ENCODE peak calls at places on chromosome 22, in eight cellular contexts. One of them, this sample, is unnamed. For H3K4me1, the result is how much of the 10 kb centered on the place peaks cover.

GRCh38 chr22:32531955-32532818 is 57.6 kb downstream of the FBXO7 start:
- DNase-seq in ovary: peak
- DNase-seq in left ventricle myocardium inferior: peak
- DNase-seq in heart right ventricle: peak
- DNase-seq in BE2C: peak
- DNase-seq in A549: no peak
- DNase-seq in fibroblast of lung: peak
- DNase-seq in colonic mucosa: peak
- DNase-seq in this sample: peak

GRCh38 chr22:39208013-39208680 is 36.6 kb downstream of the PDGFB start:
- DNase-seq in heart right ventricle: no peak
- DNase-seq in ovary: no peak
- DNase-seq in BE2C: peak
- DNase-seq in left ventricle myocardium inferior: no peak
- DNase-seq in colonic mucosa: no peak
- DNase-seq in fibroblast of lung: no peak
- DNase-seq in A549: no peak
- DNase-seq in this sample: no peak

GRCh38 chr22:46052331-46052771 is 75.4 kb upstream of the WNT7B start:
- DNase-seq in fibroblast of lung: no peak
- DNase-seq in BE2C: peak
- DNase-seq in left ventricle myocardium inferior: peak
- DNase-seq in A549: no peak
- DNase-seq in ovary: peak
- DNase-seq in heart right ventricle: no peak
- DNase-seq in colonic mucosa: no peak
- DNase-seq in this sample: no peak

GRCh38 chr22:34356481-34356880 is 436.2 kb upstream of the LARGE1 start:
- DNase-seq in left ventricle myocardium inferior: no peak
- DNase-seq in BE2C: no peak
- DNase-seq in ovary: no peak
- DNase-seq in A549: no peak
- DNase-seq in heart right ventricle: no peak
- DNase-seq in colonic mucosa: no peak
- DNase-seq in fibroblast of lung: no peak
- DNase-seq in this sample: no peak

GRCh38 chr22:50732681-50733080 is 5.3 kb upstream of the ACR start:
- DNase-seq in heart right ventricle: peak
- DNase-seq in colonic mucosa: no peak
- DNase-seq in ovary: no peak
- DNase-seq in fibroblast of lung: no peak
- DNase-seq in BE2C: no peak
- DNase-seq in left ventricle myocardium inferior: peak
- DNase-seq in A549: no peak
- DNase-seq in this sample: no peak

GRCh38 chr22:43006016-43006505 is 8.9 kb downstream of the PACSIN2 start:
- DNase-seq in fibroblast of lung: no peak
- DNase-seq in A549: no peak
- DNase-seq in BE2C: no peak
- DNase-seq in ovary: no peak
- DNase-seq in left ventricle myocardium inferior: no peak
- DNase-seq in heart right ventricle: no peak
- DNase-seq in colonic mucosa: no peak
- DNase-seq in this sample: no peak

GRCh38 chr22:46846154-46846831 is 83.8 kb downstream of the TBC1D22A start:
- DNase-seq in left ventricle myocardium inferior: no peak
- DNase-seq in BE2C: no peak
- DNase-seq in heart right ventricle: no peak
- DNase-seq in A549: no peak
- DNase-seq in colonic mucosa: no peak
- DNase-seq in fibroblast of lung: no peak
- DNase-seq in ovary: no peak
- DNase-seq in this sample: no peak

GRCh38 chr22:47210686-47211085 is 448.2 kb downstream of the TBC1D22A start:
- DNase-seq in A549: no peak
- DNase-seq in left ventricle myocardium inferior: no peak
- DNase-seq in BE2C: no peak
- DNase-seq in fibroblast of lung: no peak
- DNase-seq in ovary: no peak
- DNase-seq in heart right ventricle: no peak
- DNase-seq in colonic mucosa: peak
- DNase-seq in this sample: no peak

GRCh38 chr22:44884562-44884961 is 125.2 kb downstream of the PHF21B start:
- DNase-seq in heart right ventricle: no peak
- DNase-seq in ovary: no peak
- DNase-seq in BE2C: no peak
- DNase-seq in left ventricle myocardium inferior: no peak
- DNase-seq in fibroblast of lung: no peak
- DNase-seq in colonic mucosa: no peak
- DNase-seq in A549: no peak
- DNase-seq in this sample: no peak

GRCh38 chr22:44892243-44892642 is 117.6 kb downstream of the PHF21B start:
- DNase-seq in A549: no peak
- DNase-seq in heart right ventricle: no peak
- DNase-seq in fibroblast of lung: no peak
- DNase-seq in BE2C: no peak
- DNase-seq in ovary: no peak
- DNase-seq in left ventricle myocardium inferior: no peak
- DNase-seq in colonic mucosa: no peak
- DNase-seq in this sample: no peak

GRCh38 chr22:45580703-45581381 is 78.2 kb downstream of the FBLN1 start:
- DNase-seq in heart right ventricle: no peak
- DNase-seq in BE2C: no peak
- DNase-seq in colonic mucosa: no peak
- DNase-seq in left ventricle myocardium inferior: no peak
- DNase-seq in fibroblast of lung: no peak
- DNase-seq in A549: no peak
- DNase-seq in ovary: no peak
- DNase-seq in this sample: peak

GRCh38 chr22:46148885-46149492 is 1.3 kb upstream of the PPARA start:
- DNase-seq in A549: no peak
- DNase-seq in ovary: no peak
- DNase-seq in colonic mucosa: peak
- DNase-seq in BE2C: no peak
- DNase-seq in heart right ventricle: no peak
- DNase-seq in fibroblast of lung: no peak
- DNase-seq in left ventricle myocardium inferior: no peak
- DNase-seq in this sample: no peak

GRCh38 chr22:35872451-35872850 is 154.8 kb downstream of the APOL5 start:
- DNase-seq in fibroblast of lung: no peak
- DNase-seq in BE2C: no peak
- DNase-seq in left ventricle myocardium inferior: peak
- DNase-seq in heart right ventricle: peak
- DNase-seq in A549: no peak
- DNase-seq in colonic mucosa: no peak
- DNase-seq in ovary: no peak
- DNase-seq in this sample: no peak

GRCh38 chr22:20981787-20982562 is at the start of gene LZTR1:
- DNase-seq in left ventricle myocardium inferior: peak
- DNase-seq in colonic mucosa: peak
- DNase-seq in BE2C: peak
- DNase-seq in heart right ventricle: peak
- DNase-seq in fibroblast of lung: peak
- DNase-seq in ovary: peak
- DNase-seq in A549: peak
- DNase-seq in this sample: peak

GRCh38 chr22:20312396-20313191 is 7.3 kb downstream of the DGCR6L start:
- DNase-seq in heart right ventricle: peak
- DNase-seq in A549: no peak
- DNase-seq in ovary: no peak
- DNase-seq in colonic mucosa: peak
- DNase-seq in fibroblast of lung: no peak
- DNase-seq in left ventricle myocardium inferior: no peak
- DNase-seq in BE2C: no peak
- DNase-seq in this sample: no peak

GRCh38 chr22:35276019-35276418 is 18.7 kb downstream of the HMGXB4 start:
- DNase-seq in heart right ventricle: no peak
- DNase-seq in A549: no peak
- DNase-seq in left ventricle myocardium inferior: no peak
- DNase-seq in fibroblast of lung: no peak
- DNase-seq in colonic mucosa: no peak
- DNase-seq in BE2C: no peak
- DNase-seq in ovary: no peak
- DNase-seq in this sample: no peak

GRCh38 chr22:40567106-40567505 is 69.4 kb downstream of the MRTFA start:
- DNase-seq in BE2C: no peak
- DNase-seq in heart right ventricle: no peak
- DNase-seq in fibroblast of lung: no peak
- DNase-seq in left ventricle myocardium inferior: no peak
- DNase-seq in colonic mucosa: no peak
- DNase-seq in A549: no peak
- DNase-seq in ovary: no peak
- DNase-seq in this sample: no peak

GRCh38 chr22:22179858-22180257 is 64.7 kb upstream of the VPREB1 start:
- DNase-seq in heart right ventricle: no peak
- DNase-seq in fibroblast of lung: no peak
- DNase-seq in colonic mucosa: no peak
- DNase-seq in left ventricle myocardium inferior: no peak
- DNase-seq in BE2C: no peak
- DNase-seq in A549: no peak
- DNase-seq in ovary: no peak
- DNase-seq in this sample: no peak
- H3K4me1 ChIP-seq in heart right ventricle: under half
- H3K4me1 ChIP-seq in fibroblast of lung: under half
- H3K4me1 ChIP-seq in colonic mucosa: under half
- H3K4me1 ChIP-seq in left ventricle myocardium inferior: under half
- H3K4me1 ChIP-seq in BE2C: under half
- H3K4me1 ChIP-seq in A549: under half
- H3K4me1 ChIP-seq in ovary: under half
- H3K4me1 ChIP-seq in this sample: under half

DNA sequence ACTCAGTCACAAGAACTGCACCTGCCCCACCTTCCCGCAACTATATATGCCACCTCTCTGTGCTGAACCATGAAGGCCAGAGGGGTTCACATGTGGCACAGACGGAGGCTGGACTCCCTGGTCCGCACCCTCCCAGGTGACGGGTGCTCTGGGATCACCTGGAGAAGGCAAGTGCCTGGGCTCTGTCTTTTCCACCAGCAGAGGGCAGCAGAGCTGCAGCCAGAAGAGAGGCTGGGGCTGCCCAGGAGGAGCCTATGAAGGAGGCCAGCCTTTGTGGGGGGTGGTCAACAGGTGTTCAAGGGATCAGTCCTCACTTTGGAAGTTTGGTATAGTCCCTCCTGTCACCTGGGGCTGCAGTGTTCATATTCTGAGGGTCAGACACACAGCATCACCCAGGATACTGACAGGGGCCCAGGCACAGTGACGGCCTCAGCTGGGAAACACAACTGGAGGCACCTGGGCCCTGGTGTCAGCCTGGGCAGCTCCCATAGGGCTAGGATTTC is 39.2 kb upstream of the IGLL5 start:
- DNase-seq in BE2C: peak
- DNase-seq in A549: peak
- DNase-seq in left ventricle myocardium inferior: peak
- DNase-seq in ovary: peak
- DNase-seq in heart right ventricle: peak
- DNase-seq in fibroblast of lung: peak
- DNase-seq in colonic mucosa: peak
- DNase-seq in this sample: peak
- TF ChIP-seq CTCF in BE2C: peak
- TF ChIP-seq CTCF in A549: peak
- TF ChIP-seq CTCF in left ventricle myocardium inferior: peak
- TF ChIP-seq CTCF in ovary: peak
- TF ChIP-seq CTCF in heart right ventricle: peak
- TF ChIP-seq CTCF in fibroblast of lung: peak
- TF ChIP-seq CTCF in colonic mucosa: peak
- TF ChIP-seq CTCF in this sample: peak

DNA sequence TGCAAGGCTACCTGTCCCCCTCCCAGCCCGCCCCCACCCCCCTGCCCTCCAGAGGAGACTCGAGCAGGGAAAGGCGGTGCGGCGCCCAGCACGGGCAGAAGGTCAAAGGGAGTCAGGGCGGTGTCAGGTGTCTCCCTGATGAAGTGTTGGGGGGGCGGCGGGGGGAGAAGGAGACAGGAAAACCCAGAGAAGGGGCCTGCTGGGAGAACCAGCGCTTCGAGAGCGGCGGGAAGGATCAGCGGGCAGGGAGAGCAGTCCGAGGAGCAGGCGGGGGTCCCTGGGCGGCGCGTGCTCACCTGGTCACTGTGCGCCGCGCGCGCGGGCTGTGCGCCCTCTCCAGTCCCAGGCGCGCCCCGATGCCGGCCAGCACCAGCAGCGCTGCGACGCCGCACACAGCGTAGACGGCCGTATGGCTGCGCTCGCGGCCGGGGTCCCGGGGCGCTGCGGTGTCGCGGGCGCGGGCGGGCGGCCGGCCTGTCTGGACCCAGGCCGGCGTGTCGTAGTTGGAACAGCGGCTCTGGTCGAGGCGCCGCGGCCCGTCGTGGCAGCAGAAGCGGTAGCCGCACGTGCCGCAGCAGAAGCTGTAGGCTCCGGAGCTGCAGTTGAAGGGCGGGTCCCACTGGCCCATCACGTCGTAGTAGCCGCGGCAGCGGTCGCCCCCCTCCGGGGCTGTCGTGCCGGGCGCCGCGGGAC is 886 bp downstream of the SHISA8 start:
- DNase-seq in colonic mucosa: no peak
- DNase-seq in BE2C: no peak
- DNase-seq in left ventricle myocardium inferior: no peak
- DNase-seq in ovary: no peak
- DNase-seq in A549: no peak
- DNase-seq in fibroblast of lung: no peak
- DNase-seq in heart right ventricle: no peak
- DNase-seq in this sample: no peak
- H3K4me1 ChIP-seq in colonic mucosa: under half
- H3K4me1 ChIP-seq in BE2C: under half
- H3K4me1 ChIP-seq in left ventricle myocardium inferior: half or more
- H3K4me1 ChIP-seq in ovary: under half
- H3K4me1 ChIP-seq in A549: under half
- H3K4me1 ChIP-seq in fibroblast of lung: under half
- H3K4me1 ChIP-seq in heart right ventricle: under half
- H3K4me1 ChIP-seq in this sample: under half

DNA sequence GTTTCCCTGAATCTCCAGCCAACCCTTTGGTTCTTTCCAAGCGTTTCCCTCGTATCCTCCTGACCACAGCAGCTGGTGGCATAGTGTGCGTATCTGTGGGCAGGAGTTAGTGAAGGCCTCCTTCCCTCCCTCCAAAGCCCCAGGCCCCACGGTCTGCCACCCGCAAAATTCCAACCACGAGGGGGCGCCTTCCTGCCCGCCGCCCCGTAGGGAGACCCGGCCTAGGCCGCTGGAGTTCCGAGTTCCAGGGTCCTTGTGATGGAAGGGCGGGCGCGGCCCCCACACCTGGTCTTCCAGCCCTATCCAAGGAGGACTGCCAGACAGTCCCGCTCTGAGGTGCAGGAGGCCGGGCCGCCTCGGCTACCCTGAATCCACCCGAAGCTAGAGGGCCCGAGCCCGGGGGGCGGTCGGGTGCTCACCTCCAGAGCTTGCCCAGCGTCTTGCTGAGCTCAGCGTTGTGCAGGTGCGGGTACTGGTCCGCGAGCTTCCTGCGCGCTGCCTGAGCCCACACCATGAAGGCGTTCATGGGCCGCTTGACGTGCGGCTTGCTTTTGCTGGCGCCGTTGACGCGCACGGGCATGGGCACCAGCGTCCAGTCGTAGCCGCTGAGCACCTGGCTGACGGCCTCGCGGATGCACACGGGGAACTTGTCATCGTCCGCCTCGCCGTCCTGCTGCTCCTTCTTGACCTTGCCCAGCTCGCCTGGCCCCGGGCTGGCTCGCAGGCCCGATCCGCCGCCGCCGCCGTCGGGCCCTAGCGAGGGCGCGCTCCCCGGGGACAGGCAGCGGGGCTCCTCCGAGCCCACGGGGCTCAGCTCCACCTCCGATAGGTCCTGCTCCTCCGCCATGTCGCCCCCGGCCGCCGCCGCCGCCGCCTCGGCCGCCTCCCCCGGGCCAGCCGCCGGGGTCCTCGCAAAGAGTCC is 1.2 kb downstream of the SOX10 start:
- DNase-seq in colonic mucosa: no peak
- DNase-seq in A549: no peak
- DNase-seq in BE2C: no peak
- DNase-seq in left ventricle myocardium inferior: no peak
- DNase-seq in fibroblast of lung: no peak
- DNase-seq in ovary: no peak
- DNase-seq in heart right ventricle: no peak
- DNase-seq in this sample: no peak
- TF ChIP-seq CTCF in colonic mucosa: no peak
- TF ChIP-seq CTCF in A549: no peak
- TF ChIP-seq CTCF in BE2C: peak
- TF ChIP-seq CTCF in left ventricle myocardium inferior: peak
- TF ChIP-seq CTCF in fibroblast of lung: no peak
- TF ChIP-seq CTCF in ovary: no peak
- TF ChIP-seq CTCF in heart right ventricle: peak
- TF ChIP-seq CTCF in this sample: peak

This sample was measured in cardiac muscle cell.